ENCODE peak calls at places on chromosome 15, in five cellular contexts. C is PC-9, I is transverse colon, G is prostate gland, O is mesendoderm. E is an unnamed sample.
A peak's percentile ranks its signal among the peaks of the same experiment; 100 is the strongest.

GRCh38 chr15:92981333-92981732 is 81.2 kb downstream of the CHD2 start:
- DNase-seq in C (peak; percentile 89), I (no peak), G (no peak), O (no peak), E (no peak)

GRCh38 chr15:51288143-51289065 is 50.0 kb downstream of the CYP19A1 start:
- DNase-seq in C (no peak), I (peak; percentile 19), G (no peak), O (peak; percentile 14), E (no peak)

GRCh38 chr15:24856397-24857093 is 98.2 kb upstream of the SNRPN start:
- DNase-seq in C (no peak), I (peak; percentile 8), G (peak; percentile 6), O (peak; percentile 99), E (no peak)

GRCh38 chr15:74540135-74540760 is 772 bp upstream of the ARID3B start:
- DNase-seq in C (no peak), I (no peak), G (no peak), O (peak; percentile 41), E (no peak)

GRCh38 chr15:49083471-49084284 is 37.4 kb upstream of the SECISBP2L start:
- DNase-seq in C (no peak), I (no peak), G (no peak), O (no peak), E (no peak)

GRCh38 chr15:27250223-27250622 is 279.2 kb downstream of the GABRG3 start:
- DNase-seq in C (no peak), I (no peak), G (no peak), O (no peak), E (no peak)

GRCh38 chr15:29952245-29952644 is 130.0 kb upstream of the TJP1 start:
- DNase-seq in C (no peak), I (no peak), G (no peak), O (no peak), E (peak; percentile 39)

GRCh38 chr15:40320931-40321371 is 2.5 kb upstream of the INAFM2 start:
- DNase-seq in C (peak; percentile 53), I (peak; percentile 65), G (peak; percentile 70), O (peak; percentile 78), E (peak; percentile 61)

GRCh38 chr15:73982251-73982962 is 9.7 kb downstream of the STOML1 start:
- DNase-seq in C (peak; percentile 52), I (peak; percentile 75), G (peak; percentile 42), O (no peak), E (peak; percentile 59)

GRCh38 chr15:87348746-87349145 is 907.8 kb downstream of the NTRK3 start:
- DNase-seq in C (no peak), I (no peak), G (no peak), O (peak; percentile 92), E (no peak)

GRCh38 chr15:65373163-65373651 is 4.6 kb downstream of the IGDCC3 start:
- DNase-seq in C (no peak), I (no peak), G (no peak), O (no peak), E (no peak)

GRCh38 chr15:81394609-81395008 is 20.6 kb upstream of the TMC3 start:
- DNase-seq in C (no peak), I (no peak), G (no peak), O (peak; percentile 56), E (no peak)

GRCh38 chr15:65171428-65171827 is 13.7 kb downstream of the CLPX start:
- DNase-seq in C (peak; percentile 71), I (no peak), G (no peak), O (no peak), E (no peak)

GRCh38 chr15:56783156-56783856 is 50.0 kb upstream of the ZNF280D start:
- DNase-seq in C (no peak), I (no peak), G (no peak), O (no peak), E (no peak)

GRCh38 chr15:69807752-69808151 is 290.0 kb downstream of the TLE3 start:
- DNase-seq in C (peak; percentile 68), I (no peak), G (peak; percentile 35), O (no peak), E (no peak)

GRCh38 chr15:78110096-78110495 is 17.7 kb downstream of the SH2D7 start:
- DNase-seq in C (no peak), I (peak; percentile 4), G (no peak), O (no peak), E (no peak)

GRCh38 chr15:93974804-93975481 is 256.4 kb upstream of the MCTP2 start:
- DNase-seq in C (no peak), I (no peak), G (peak; percentile 27), O (peak; percentile 82), E (no peak)

GRCh38 chr15:22933641-22934061 is 46.5 kb downstream of the CYFIP1 start:
- DNase-seq in C (no peak), I (no peak), G (no peak), O (no peak), E (no peak)

GRCh38 chr15:78457101-78457500 is 19.1 kb downstream of the IREB2 start:
- DNase-seq in C (peak; percentile 65), I (no peak), G (peak; percentile 40), O (no peak), E (no peak)

GRCh38 chr15:40762919-40763800 is 708 bp upstream of the GCHFR start:
- DNase-seq in C (no peak), I (peak; percentile 85), G (peak; percentile 69), O (peak; percentile 60), E (no peak)

GRCh38 chr15:42018306-42019224 is 2.3 kb downstream of the PLA2G4E start:
- DNase-seq in C (no peak), I (no peak), G (no peak), O (no peak), E (no peak)

GRCh38 chr15:49624046-49624445 is 3.2 kb downstream of the DTWD1 start:
- DNase-seq in C (no peak), I (no peak), G (no peak), O (no peak), E (no peak)

GRCh38 chr15:81752149-81752942 is 293.5 kb downstream of the MEX3B start:
- DNase-seq in C (no peak), I (peak; percentile 21), G (peak; percentile 45), O (no peak), E (peak; percentile 19)

GRCh38 chr15:74977599-74977998 is 17.8 kb upstream of the SCAMP5 start:
- DNase-seq in C (no peak), I (no peak), G (no peak), O (no peak), E (no peak)

GRCh38 chr15:40256642-40257235 is 17.9 kb downstream of the PAK6 start:
- DNase-seq in C (no peak), I (no peak), G (no peak), O (peak; percentile 66), E (no peak)

GRCh38 chr15:38690737-38691332 is 126.2 kb upstream of the RASGRP1 start:
- DNase-seq in C (no peak), I (peak; percentile 76), G (peak; percentile 52), O (peak; percentile 84), E (peak; percentile 28)

GRCh38 chr15:48627260-48627969 is 18.1 kb downstream of the FBN1 start:
- DNase-seq in C (no peak), I (no peak), G (no peak), O (no peak), E (no peak)

GRCh38 chr15:39269821-39270220 is 311.1 kb upstream of the THBS1 start:
- DNase-seq in C (no peak), I (no peak), G (peak; percentile 55), O (no peak), E (no peak)

GRCh38 chr15:56074866-56075265 is 81.5 kb upstream of the NEDD4 start:
- DNase-seq in C (no peak), I (no peak), G (no peak), O (no peak), E (no peak)

GRCh38 chr15:34730701-34731100 is 24.1 kb downstream of the GJD2 start:
- DNase-seq in C (no peak), I (no peak), G (no peak), O (no peak), E (no peak)

GRCh38 chr15:45276851-45277250 is 24.8 kb downstream of the SLC28A2 start:
- DNase-seq in C (no peak), I (no peak), G (no peak), O (peak; percentile 34), E (no peak)

GRCh38 chr15:29962404-29962803 is 120.4 kb upstream of the GOLGA8J start:
- DNase-seq in C (no peak), I (no peak), G (no peak), O (peak; percentile 39), E (no peak)

GRCh38 chr15:95557226-95558046 is 773.1 kb upstream of the NR2F2 start:
- DNase-seq in C (peak; percentile 77), I (no peak), G (peak; percentile 54), O (peak; percentile 74), E (no peak)

GRCh38 chr15:101707983-101708382 is 16.3 kb downstream of the TARS3 start:
- DNase-seq in C (no peak), I (no peak), G (no peak), O (no peak), E (no peak)

DNA sequence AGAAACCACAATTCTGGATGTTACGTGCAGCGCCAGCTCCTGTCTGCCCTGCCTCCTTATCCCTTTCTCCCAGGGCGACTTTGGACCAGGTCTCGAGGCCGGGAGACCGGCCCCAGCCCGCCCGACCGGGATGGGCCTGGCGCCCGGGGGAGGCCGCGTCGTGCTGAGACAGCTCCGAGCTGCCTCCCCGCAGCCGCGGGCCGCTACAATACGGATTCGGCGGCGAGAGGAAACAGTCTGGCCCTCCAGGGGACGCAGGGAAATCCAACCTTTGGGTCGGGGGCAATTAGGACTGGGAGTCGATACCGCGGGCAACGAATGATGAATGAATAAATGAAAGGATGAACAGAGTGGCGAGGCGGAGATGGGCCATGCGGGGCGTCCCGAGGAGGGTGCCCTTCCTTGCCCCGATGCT is 535 bp downstream of the GRAMD2A start:
- DNase-seq in C (no peak), I (no peak), G (no peak), O (no peak), E (no peak)
- H3K27ac ChIP-seq in C (no peak overlapping the region), I (no peak overlapping the region), G (peak overlapping the region; percentile 53), O (no peak overlapping the region), E (no peak overlapping the region)

GRCh38 chr15:68497206-68497910 is 65.4 kb upstream of the ITGA11 start:
- DNase-seq in C (no peak), I (no peak), G (no peak), O (peak; percentile 48), E (no peak)
- H3K27ac ChIP-seq in C (no peak overlapping the region), I (no peak overlapping the region), G (no peak overlapping the region), O (no peak overlapping the region), E (no peak overlapping the region)

GRCh38 chr15:99009741-99010370 is 2.3 kb upstream of the PGPEP1L start:
- DNase-seq in C (no peak), I (no peak), G (no peak), O (no peak), E (no peak)
- H3K27ac ChIP-seq in C (no peak overlapping the region), I (no peak overlapping the region), G (no peak overlapping the region), O (no peak overlapping the region), E (no peak overlapping the region)

GRCh38 chr15:58175955-58176354 is 37.8 kb downstream of the AQP9 start:
- DNase-seq in C (no peak), I (no peak), G (no peak), O (no peak), E (no peak)
- H3K27ac ChIP-seq in C (no peak overlapping the region), I (no peak overlapping the region), G (no peak overlapping the region), O (no peak overlapping the region), E (no peak overlapping the region)

E was measured in substantia nigra.